ENCODE peak calls at places on chromosomes 16 and 17, in ten cellular contexts. W, Y, F, S, N, T, U, C, Q and R are unnamed samples.

GRCh38 chr17:36849871-36850348 is 87.4 kb upstream of the LHX1 start:
- DNase-seq in N (no peak), U (peak; percentile 63), Q (no peak), W (peak; percentile 11), S (no peak), T (peak; percentile 59), C (peak; percentile 72), Y (peak; percentile 68), F (no peak), R (no peak)

GRCh38 chr17:62782730-62783260 is 25.3 kb downstream of the MARCHF10 start:
- DNase-seq in Y (no peak), N (no peak), U (no peak), C (no peak), W (no peak), F (no peak), T (no peak), S (no peak), Q (no peak), R (no peak)

GRCh38 chr17:74987909-74988711 is 678 bp downstream of the CDR2L start:
- DNase-seq in C (peak; percentile 80), S (peak; percentile 90), N (peak; percentile 65), Q (peak; percentile 85), T (peak; percentile 84), F (peak; percentile 84), W (no peak), Y (no peak), U (peak; percentile 76), R (peak; percentile 66)

GRCh38 chr16:29852654-29853053 is 10.4 kb downstream of the CDIPT start:
- DNase-seq in Q (no peak), T (peak; percentile 81), W (no peak), Y (peak; percentile 52), F (no peak), S (no peak), C (peak; percentile 90), N (no peak), U (peak; percentile 72), R (peak; percentile 38)

GRCh38 chr17:61662771-61663170 is 71.8 kb upstream of the NACA2 start:
- DNase-seq in N (no peak), C (no peak), Y (peak; percentile 27), S (no peak), U (peak; percentile 48), F (no peak), W (no peak), T (no peak), Q (no peak), R (peak; percentile 7)

GRCh38 chr17:72422505-72423285 is 301.9 kb downstream of the SOX9 start:
- DNase-seq in F (peak; percentile 76), S (peak; percentile 37), Y (peak; percentile 84), N (peak; percentile 49), U (peak; percentile 92), T (peak; percentile 6), Q (no peak), C (peak; percentile 76), W (peak; percentile 44), R (peak; percentile 44)

GRCh38 chr17:40646791-40647548 is 648 bp downstream of the SMARCE1 start:
- DNase-seq in S (no peak), T (peak; percentile 66), F (no peak), Q (peak; percentile 49), U (peak; percentile 43), C (peak; percentile 63), W (peak; percentile 1), Y (no peak), N (peak; percentile 29), R (peak; percentile 15)

GRCh38 chr17:340074-340473 is 12.5 kb downstream of the RPH3AL start:
- DNase-seq in N (no peak), Y (no peak), Q (no peak), U (no peak), W (no peak), S (no peak), C (no peak), T (no peak), F (no peak), R (no peak)

GRCh38 chr17:71232801-71233559 is 887.8 kb upstream of the SOX9 start:
- DNase-seq in C (no peak), T (no peak), Q (no peak), S (no peak), W (no peak), Y (no peak), N (no peak), U (peak; percentile 62), F (no peak), R (no peak)

GRCh38 chr17:80592243-80592642 is 47.6 kb downstream of the RPTOR start:
- DNase-seq in C (no peak), S (no peak), T (no peak), Q (no peak), F (no peak), Y (no peak), N (no peak), U (no peak), W (no peak), R (no peak)
- TF ChIP-seq CTCF in C (no peak), S (no peak), T (no peak), Q (no peak), F (no peak), Y (no peak), N (no peak), U (no peak), W (no peak), R (no peak)

DNA sequence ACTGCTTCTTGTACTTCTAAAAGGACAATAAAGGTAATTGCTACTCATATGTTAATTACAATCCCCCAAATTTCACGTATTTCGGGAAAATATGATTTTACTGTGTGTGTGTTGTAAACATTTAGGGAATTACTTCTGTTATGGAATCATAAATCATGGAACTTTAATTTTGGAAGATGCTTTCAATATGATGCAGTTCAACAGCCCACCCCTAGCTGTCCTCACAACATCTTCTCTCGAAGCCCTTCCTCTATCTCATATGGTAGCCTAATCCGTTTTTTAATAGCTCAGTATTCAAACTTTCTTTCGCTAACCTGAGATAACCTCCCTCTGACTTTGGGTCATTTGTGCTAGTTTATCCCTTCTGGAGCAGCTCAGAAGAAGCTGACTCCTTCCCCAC is 78.4 kb downstream of the ANKFN1 start:
- DNase-seq in S (no peak), N (no peak), W (no peak), F (no peak), C (no peak), U (no peak), Q (peak; percentile 13), T (no peak), Y (no peak), R (no peak)
- TF ChIP-seq CTCF in S (no peak), N (no peak), W (no peak), F (no peak), C (no peak), U (no peak), Q (peak; percentile 24), T (no peak), Y (no peak), R (no peak)

DNA sequence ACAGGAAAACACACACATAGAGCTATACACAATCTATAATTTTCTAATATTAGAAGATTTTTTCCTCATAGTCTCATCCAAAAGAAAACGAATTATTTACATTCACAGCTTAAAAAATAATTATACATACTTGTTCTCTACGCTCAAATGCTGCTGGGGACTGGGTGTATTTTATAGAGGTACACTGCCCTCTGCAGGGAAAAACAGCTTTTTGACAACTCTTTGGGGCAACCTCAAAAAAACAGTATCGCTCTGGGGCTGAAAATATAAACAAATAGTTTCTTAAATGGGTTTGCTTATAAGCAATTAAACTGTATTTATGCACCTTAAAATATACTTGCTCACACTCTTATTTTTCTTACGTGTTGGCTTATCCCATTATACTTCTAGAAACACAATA is 261.8 kb upstream of the PSMD7 start:
- DNase-seq in F (no peak), C (peak; percentile 36), W (no peak), U (peak; percentile 11), Y (peak; percentile 6), N (no peak), T (peak; percentile 3), S (no peak), Q (peak; percentile 76), R (peak; percentile 2)
- TF ChIP-seq CTCF in F (peak; percentile 17), C (peak; percentile 13), W (peak; percentile 43), U (peak; percentile 29), Y (peak; percentile 44), N (no peak), T (no peak), S (peak; percentile 46), Q (peak; percentile 72), R (peak; percentile 55)

GRCh38 chr17:55585629-55586028 is 74.4 kb upstream of the SMIM36 start:
- DNase-seq in N (no peak), W (no peak), F (no peak), U (no peak), T (no peak), C (no peak), Q (no peak), S (no peak), Y (no peak), R (no peak)
- TF ChIP-seq CTCF in N (no peak), W (no peak), F (no peak), U (no peak), T (no peak), C (no peak), Q (peak; percentile 9), S (no peak), Y (no peak), R (no peak)

GRCh38 chr16:50449800-50450199 is 81.0 kb upstream of the BRD7 start:
- DNase-seq in S (no peak), N (no peak), W (no peak), Q (no peak), U (no peak), C (no peak), F (no peak), Y (no peak), T (no peak), R (no peak)

GRCh38 chr16:50448981-50449380 is 80.2 kb upstream of the BRD7 start:
- DNase-seq in S (no peak), Q (no peak), U (no peak), C (no peak), W (no peak), Y (no peak), T (no peak), N (no peak), F (no peak), R (no peak)

GRCh38 chr16:50446861-50447260 is 78.1 kb upstream of the BRD7 start:
- DNase-seq in N (no peak), S (no peak), T (no peak), F (no peak), W (no peak), Y (no peak), C (no peak), Q (no peak), U (no peak), R (no peak)

GRCh38 chr16:50450957-50451356 is 82.2 kb upstream of the BRD7 start:
- DNase-seq in Q (no peak), S (no peak), N (no peak), C (no peak), Y (no peak), T (no peak), U (no peak), F (no peak), W (no peak), R (no peak)

DNA sequence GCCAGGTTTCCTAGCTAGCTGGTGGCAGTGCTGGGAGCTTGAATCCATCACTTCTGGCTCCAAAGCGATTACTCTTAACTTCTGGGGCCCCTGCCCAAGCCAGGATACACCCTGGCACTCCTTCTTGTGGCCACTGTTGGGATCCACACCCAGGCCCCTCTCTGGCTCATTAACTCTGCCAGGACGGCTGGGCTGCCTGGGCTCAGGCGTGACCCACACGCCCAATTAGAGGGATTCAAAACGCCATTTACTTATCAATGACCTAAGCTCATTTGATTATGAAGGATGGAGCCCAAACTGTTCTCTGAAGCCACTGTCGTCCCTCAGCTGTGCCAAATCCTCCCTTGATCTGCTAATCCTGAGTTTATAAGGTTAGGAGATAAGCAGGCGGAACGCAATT is 79.7 kb upstream of the BRD7 start:
- DNase-seq in Y (no peak), Q (peak; percentile 80), C (no peak), U (no peak), F (no peak), T (no peak), W (no peak), N (no peak), S (no peak), R (no peak)
- TF ChIP-seq CTCF in Y (no peak), Q (peak; percentile 45), C (no peak), U (no peak), F (no peak), T (no peak), W (no peak), N (no peak), S (no peak), R (no peak)